ENCODE peak calls at places on chromosomes 2 and 18, in eight cellular contexts. One of them, this sample, is unnamed.

GRCh38 chr2:167592441-167592840 is 655.0 kb downstream of the STK39 start:
- DNase-seq in dorsolateral prefrontal cortex: no peak
- DNase-seq in spleen: no peak
- DNase-seq in IMR-90: no peak
- DNase-seq in fibroblast of lung: no peak
- DNase-seq in Peyer's patch: no peak
- DNase-seq in SK-N-SH: no peak
- DNase-seq in H1: no peak
- DNase-seq in this sample: no peak

GRCh38 chr2:235077046-235077445 is 125.2 kb downstream of the SH3BP4 start:
- DNase-seq in SK-N-SH: no peak
- DNase-seq in spleen: no peak
- DNase-seq in dorsolateral prefrontal cortex: no peak
- DNase-seq in H1: no peak
- DNase-seq in Peyer's patch: no peak
- DNase-seq in IMR-90: no peak
- DNase-seq in fibroblast of lung: no peak
- DNase-seq in this sample: no peak

GRCh38 chr2:205585451-205586045 is 96.8 kb upstream of the NRP2 start:
- DNase-seq in spleen: no peak
- DNase-seq in fibroblast of lung: no peak
- DNase-seq in H1: no peak
- DNase-seq in dorsolateral prefrontal cortex: no peak
- DNase-seq in SK-N-SH: peak; percentile 38
- DNase-seq in IMR-90: no peak
- DNase-seq in Peyer's patch: no peak
- DNase-seq in this sample: no peak

GRCh38 chr2:194927489-194927888 is 729.5 kb upstream of the SLC39A10 start:
- DNase-seq in H1: no peak
- DNase-seq in spleen: no peak
- DNase-seq in SK-N-SH: no peak
- DNase-seq in Peyer's patch: no peak
- DNase-seq in fibroblast of lung: no peak
- DNase-seq in dorsolateral prefrontal cortex: no peak
- DNase-seq in IMR-90: no peak
- DNase-seq in this sample: no peak

GRCh38 chr2:118255771-118256372 is 167.6 kb downstream of the INSIG2 start:
- DNase-seq in dorsolateral prefrontal cortex: no peak
- DNase-seq in fibroblast of lung: no peak
- DNase-seq in spleen: no peak
- DNase-seq in SK-N-SH: no peak
- DNase-seq in Peyer's patch: no peak
- DNase-seq in IMR-90: no peak
- DNase-seq in H1: no peak
- DNase-seq in this sample: no peak

GRCh38 chr18:56458770-56459450 is 179.5 kb downstream of the TXNL1 start:
- DNase-seq in dorsolateral prefrontal cortex: no peak
- DNase-seq in SK-N-SH: no peak
- DNase-seq in H1: no peak
- DNase-seq in spleen: no peak
- DNase-seq in Peyer's patch: no peak
- DNase-seq in fibroblast of lung: no peak
- DNase-seq in IMR-90: no peak
- DNase-seq in this sample: no peak

GRCh38 chr2:21890041-21890440 is 766.3 kb downstream of the TDRD15 start:
- DNase-seq in SK-N-SH: no peak
- DNase-seq in spleen: no peak
- DNase-seq in fibroblast of lung: no peak
- DNase-seq in H1: no peak
- DNase-seq in IMR-90: no peak
- DNase-seq in Peyer's patch: no peak
- DNase-seq in dorsolateral prefrontal cortex: no peak
- DNase-seq in this sample: no peak

GRCh38 chr2:237858294-237859081 is 935 bp upstream of the RAMP1 start:
- DNase-seq in IMR-90: peak; percentile 91
- DNase-seq in Peyer's patch: peak; percentile 85
- DNase-seq in SK-N-SH: peak; percentile 86
- DNase-seq in H1: peak; percentile 36
- DNase-seq in fibroblast of lung: peak; percentile 92
- DNase-seq in dorsolateral prefrontal cortex: peak; percentile 85
- DNase-seq in spleen: peak; percentile 78
- DNase-seq in this sample: peak; percentile 69

GRCh38 chr2:207469380-207469779 is 60.4 kb upstream of the CREB1 start:
- DNase-seq in SK-N-SH: peak; percentile 36
- DNase-seq in H1: no peak
- DNase-seq in dorsolateral prefrontal cortex: no peak
- DNase-seq in Peyer's patch: no peak
- DNase-seq in spleen: no peak
- DNase-seq in IMR-90: no peak
- DNase-seq in fibroblast of lung: no peak
- DNase-seq in this sample: no peak

GRCh38 chr2:40877734-40878288 is 425.9 kb upstream of the SLC8A1 start:
- DNase-seq in dorsolateral prefrontal cortex: no peak
- DNase-seq in H1: no peak
- DNase-seq in IMR-90: no peak
- DNase-seq in SK-N-SH: no peak
- DNase-seq in spleen: no peak
- DNase-seq in fibroblast of lung: peak; percentile 12
- DNase-seq in Peyer's patch: no peak
- DNase-seq in this sample: no peak

GRCh38 chr2:97355176-97355575 is 234.5 kb downstream of the ANKRD36B start:
- DNase-seq in SK-N-SH: no peak
- DNase-seq in fibroblast of lung: no peak
- DNase-seq in Peyer's patch: no peak
- DNase-seq in dorsolateral prefrontal cortex: no peak
- DNase-seq in H1: no peak
- DNase-seq in spleen: no peak
- DNase-seq in IMR-90: no peak
- DNase-seq in this sample: no peak

GRCh38 chr18:73784853-73785252 is 362.8 kb downstream of the FBXO15 start:
- DNase-seq in spleen: no peak
- DNase-seq in IMR-90: no peak
- DNase-seq in SK-N-SH: no peak
- DNase-seq in H1: no peak
- DNase-seq in fibroblast of lung: no peak
- DNase-seq in Peyer's patch: no peak
- DNase-seq in dorsolateral prefrontal cortex: no peak
- DNase-seq in this sample: no peak

GRCh38 chr2:42124051-42124813 is 44.9 kb upstream of the EML4 start:
- DNase-seq in SK-N-SH: no peak
- DNase-seq in H1: no peak
- DNase-seq in IMR-90: no peak
- DNase-seq in spleen: no peak
- DNase-seq in fibroblast of lung: no peak
- DNase-seq in dorsolateral prefrontal cortex: no peak
- DNase-seq in Peyer's patch: no peak
- DNase-seq in this sample: no peak

GRCh38 chr2:226891780-226892590 is 56.1 kb downstream of the RHBDD1 start:
- DNase-seq in IMR-90: peak; percentile 92
- DNase-seq in dorsolateral prefrontal cortex: no peak
- DNase-seq in Peyer's patch: no peak
- DNase-seq in spleen: no peak
- DNase-seq in SK-N-SH: no peak
- DNase-seq in fibroblast of lung: peak; percentile 94
- DNase-seq in H1: no peak
- DNase-seq in this sample: no peak

DNA sequence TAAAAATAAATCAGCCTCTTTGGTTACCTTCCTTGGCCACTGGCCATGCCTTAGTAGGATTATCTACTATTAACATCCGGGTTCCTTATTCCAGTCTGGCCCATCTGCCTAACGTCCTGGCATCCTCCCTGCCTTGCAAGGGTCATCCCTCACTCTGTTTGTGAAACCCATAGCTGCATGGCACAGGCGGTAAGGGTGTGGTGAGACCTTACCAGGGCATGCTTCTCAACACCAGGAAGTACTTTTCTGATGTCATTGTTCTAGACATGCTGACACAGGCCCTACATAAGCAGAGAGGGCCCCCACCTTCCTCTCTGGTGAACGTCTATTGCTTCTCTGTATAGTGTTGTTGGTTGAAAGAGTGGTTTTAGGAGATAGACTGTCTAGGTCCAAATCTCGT is 296.8 kb upstream of the SPRED2 start:
- DNase-seq in H1: no peak
- DNase-seq in Peyer's patch: no peak
- DNase-seq in dorsolateral prefrontal cortex: no peak
- DNase-seq in SK-N-SH: no peak
- DNase-seq in spleen: no peak
- DNase-seq in fibroblast of lung: no peak
- DNase-seq in IMR-90: no peak
- DNase-seq in this sample: no peak
- H3K4me3 ChIP-seq in H1: no peak overlapping the region
- H3K4me3 ChIP-seq in Peyer's patch: no peak overlapping the region
- H3K4me3 ChIP-seq in dorsolateral prefrontal cortex: no peak overlapping the region
- H3K4me3 ChIP-seq in SK-N-SH: no peak overlapping the region
- H3K4me3 ChIP-seq in spleen: no peak overlapping the region
- H3K4me3 ChIP-seq in fibroblast of lung: no peak overlapping the region
- H3K4me3 ChIP-seq in IMR-90: no peak overlapping the region
- H3K4me3 ChIP-seq in this sample: no peak overlapping the region

DNA sequence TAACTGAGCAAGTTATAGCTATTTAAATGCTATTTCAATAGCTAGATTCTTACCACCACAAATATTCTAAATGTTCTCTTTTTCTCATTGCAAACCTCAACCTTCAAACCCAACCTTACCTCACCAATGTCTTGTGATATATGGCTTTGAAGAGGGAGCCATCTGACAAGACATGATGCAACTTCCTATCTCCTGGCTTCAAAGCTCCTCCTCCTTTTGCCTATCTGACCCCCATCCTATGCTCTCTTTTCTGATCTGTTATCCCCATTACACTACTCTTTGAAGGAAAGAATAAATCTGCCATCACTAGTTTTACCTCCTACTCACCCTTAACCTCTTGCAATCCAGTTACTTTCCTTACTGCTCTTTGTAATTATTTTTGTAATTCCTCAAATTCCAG is 235.6 kb upstream of the ZSWIM2 start:
- DNase-seq in dorsolateral prefrontal cortex: no peak
- DNase-seq in IMR-90: no peak
- DNase-seq in Peyer's patch: no peak
- DNase-seq in spleen: no peak
- DNase-seq in SK-N-SH: no peak
- DNase-seq in fibroblast of lung: no peak
- DNase-seq in H1: no peak
- DNase-seq in this sample: no peak
- TF ChIP-seq CTCF in dorsolateral prefrontal cortex: no peak
- TF ChIP-seq CTCF in IMR-90: no peak
- TF ChIP-seq CTCF in Peyer's patch: no peak
- TF ChIP-seq CTCF in spleen: no peak
- TF ChIP-seq CTCF in SK-N-SH: no peak
- TF ChIP-seq CTCF in fibroblast of lung: no peak
- TF ChIP-seq CTCF in H1: no peak
- TF ChIP-seq CTCF in this sample: no peak

GRCh38 chr18:48220146-48220499 is 189.1 kb downstream of the ZBTB7C start:
- DNase-seq in dorsolateral prefrontal cortex: no peak
- DNase-seq in fibroblast of lung: no peak
- DNase-seq in SK-N-SH: no peak
- DNase-seq in IMR-90: no peak
- DNase-seq in Peyer's patch: no peak
- DNase-seq in spleen: no peak
- DNase-seq in H1: no peak
- DNase-seq in this sample: no peak
- H3K27ac ChIP-seq in dorsolateral prefrontal cortex: no peak overlapping the region
- H3K27ac ChIP-seq in fibroblast of lung: no peak overlapping the region
- H3K27ac ChIP-seq in SK-N-SH: no peak overlapping the region
- H3K27ac ChIP-seq in IMR-90: no peak overlapping the region
- H3K27ac ChIP-seq in Peyer's patch: no peak overlapping the region
- H3K27ac ChIP-seq in spleen: no peak overlapping the region
- H3K27ac ChIP-seq in H1: no peak overlapping the region
- H3K27ac ChIP-seq in this sample: no peak overlapping the region

DNA sequence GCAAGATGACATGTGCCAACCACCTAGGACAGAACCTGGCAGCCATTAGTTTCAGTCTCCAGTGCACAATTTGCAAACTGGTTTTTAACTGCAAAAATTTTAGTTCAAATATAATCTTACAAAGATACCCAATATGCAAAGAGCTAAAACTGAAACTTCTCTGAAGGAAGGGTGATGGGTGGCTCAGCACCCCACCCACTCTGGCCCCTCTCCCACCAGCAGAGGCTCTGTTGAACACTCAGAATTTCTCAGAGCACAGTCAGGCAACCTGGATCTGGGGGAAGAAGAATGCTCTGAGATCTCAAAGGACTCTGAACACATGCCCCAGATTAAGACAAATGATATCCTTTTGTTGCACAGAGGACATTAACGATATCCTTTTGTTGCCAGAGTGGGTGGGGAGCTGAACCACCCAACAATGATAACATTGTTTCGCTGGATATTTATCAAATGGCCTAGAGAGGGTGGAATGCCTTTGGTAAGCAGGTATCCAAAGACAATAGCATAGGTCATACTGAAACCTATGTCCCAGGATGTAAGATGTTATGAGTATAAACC is 104.7 kb downstream of the LBH start:
- DNase-seq in SK-N-SH: no peak
- DNase-seq in Peyer's patch: no peak
- DNase-seq in H1: no peak
- DNase-seq in dorsolateral prefrontal cortex: no peak
- DNase-seq in IMR-90: no peak
- DNase-seq in fibroblast of lung: no peak
- DNase-seq in spleen: no peak
- DNase-seq in this sample: no peak
- H3K4me3 ChIP-seq in SK-N-SH: no peak overlapping the region
- H3K4me3 ChIP-seq in Peyer's patch: no peak overlapping the region
- H3K4me3 ChIP-seq in H1: no peak overlapping the region
- H3K4me3 ChIP-seq in dorsolateral prefrontal cortex: no peak overlapping the region
- H3K4me3 ChIP-seq in IMR-90: no peak overlapping the region
- H3K4me3 ChIP-seq in fibroblast of lung: no peak overlapping the region
- H3K4me3 ChIP-seq in spleen: no peak overlapping the region
- H3K4me3 ChIP-seq in this sample: no peak overlapping the region

GRCh38 chr2:52934354-52934898 is 833.2 kb upstream of the CHAC2 start:
- DNase-seq in H1: no peak
- DNase-seq in dorsolateral prefrontal cortex: no peak
- DNase-seq in Peyer's patch: no peak
- DNase-seq in SK-N-SH: no peak
- DNase-seq in fibroblast of lung: peak; percentile 92
- DNase-seq in IMR-90: peak; percentile 91
- DNase-seq in spleen: no peak
- DNase-seq in this sample: no peak

GRCh38 chr2:52936029-52936428 is 831.6 kb upstream of the CHAC2 start:
- DNase-seq in dorsolateral prefrontal cortex: no peak
- DNase-seq in Peyer's patch: no peak
- DNase-seq in fibroblast of lung: peak; percentile 15
- DNase-seq in IMR-90: peak; percentile 37
- DNase-seq in H1: no peak
- DNase-seq in SK-N-SH: no peak
- DNase-seq in spleen: no peak
- DNase-seq in this sample: no peak

GRCh38 chr2:52933878-52934277 is 833.7 kb upstream of the CHAC2 start:
- DNase-seq in IMR-90: peak; percentile 69
- DNase-seq in SK-N-SH: no peak
- DNase-seq in dorsolateral prefrontal cortex: no peak
- DNase-seq in Peyer's patch: no peak
- DNase-seq in fibroblast of lung: peak; percentile 21
- DNase-seq in H1: no peak
- DNase-seq in spleen: no peak
- DNase-seq in this sample: no peak

GRCh38 chr2:52934920-52935640 is 832.5 kb upstream of the CHAC2 start:
- DNase-seq in Peyer's patch: no peak
- DNase-seq in IMR-90: no peak
- DNase-seq in spleen: no peak
- DNase-seq in fibroblast of lung: no peak
- DNase-seq in dorsolateral prefrontal cortex: no peak
- DNase-seq in H1: no peak
- DNase-seq in SK-N-SH: no peak
- DNase-seq in this sample: no peak

GRCh38 chr2:52939250-52939649 is 828.4 kb upstream of the CHAC2 start:
- DNase-seq in fibroblast of lung: no peak
- DNase-seq in spleen: no peak
- DNase-seq in dorsolateral prefrontal cortex: no peak
- DNase-seq in H1: no peak
- DNase-seq in Peyer's patch: no peak
- DNase-seq in IMR-90: no peak
- DNase-seq in SK-N-SH: no peak
- DNase-seq in this sample: no peak
- TF ChIP-seq CTCF in fibroblast of lung: no peak
- TF ChIP-seq CTCF in spleen: no peak
- TF ChIP-seq CTCF in dorsolateral prefrontal cortex: no peak
- TF ChIP-seq CTCF in H1: no peak
- TF ChIP-seq CTCF in Peyer's patch: no peak
- TF ChIP-seq CTCF in IMR-90: no peak
- TF ChIP-seq CTCF in SK-N-SH: no peak
- TF ChIP-seq CTCF in this sample: no peak

This sample was measured in tibial artery.